ENCODE peak calls at places on chromosomes 11 and 22, in five cellular contexts. W, X, O, I and J are unnamed samples.

GRCh38 chr11:123532131-123532530 is 102.1 kb downstream of the GRAMD1B start:
- DNase-seq in W (no peak), X (no peak), O (no peak), I (no peak), J (no peak)

GRCh38 chr11:85844439-85845051 is 10.6 kb upstream of the CCDC83 start:
- DNase-seq in W (peak), X (peak), O (no peak), I (no peak), J (no peak)

GRCh38 chr11:79348976-79349682 is 91.7 kb downstream of the TENM4 start:
- DNase-seq in W (no peak), X (no peak), O (no peak), I (no peak), J (no peak)

GRCh38 chr22:39545310-39546063 is 12.9 kb upstream of the RPS19BP1 start:
- DNase-seq in W (no peak), X (no peak), O (no peak), I (no peak), J (no peak)

GRCh38 chr22:31945478-31945815 is 1.1 kb downstream of the YWHAH start:
- DNase-seq in W (no peak), X (no peak), O (no peak), I (no peak), J (no peak)

GRCh38 chr11:75346912-75347647 is 4.4 kb downstream of the ARRB1 start:
- DNase-seq in W (peak), X (peak), O (no peak), I (no peak), J (no peak)

GRCh38 chr11:3808846-3809623 is 675 bp downstream of the PGAP2 start:
- DNase-seq in W (peak), X (peak), O (no peak), I (peak), J (peak)

GRCh38 chr11:91115116-91115515 is 892.3 kb upstream of the CHORDC1 start:
- DNase-seq in W (no peak), X (no peak), O (no peak), I (no peak), J (no peak)

GRCh38 chr11:96161271-96162089 is 181.5 kb downstream of the MAML2 start:
- DNase-seq in W (peak), X (peak), O (no peak), I (no peak), J (no peak)

GRCh38 chr11:6418958-6419611 is at the start of gene APBB1:
- DNase-seq in W (peak), X (peak), O (no peak), I (peak), J (no peak)

GRCh38 chr22:38751422-38752346 is 4.1 kb downstream of the SUN2 start:
- DNase-seq in W (no peak), X (no peak), O (no peak), I (peak), J (peak)

GRCh38 chr11:69371731-69372588 is 78.0 kb downstream of the MYEOV start:
- DNase-seq in W (no peak), X (no peak), O (no peak), I (no peak), J (no peak)

GRCh38 chr11:37512156-37512780 is 914.2 kb upstream of the RAG2 start:
- DNase-seq in W (no peak), X (no peak), O (no peak), I (no peak), J (no peak)

GRCh38 chr11:105000167-105000566 is 22.8 kb downstream of the CASP5 start:
- DNase-seq in W (peak), X (no peak), O (no peak), I (no peak), J (no peak)

GRCh38 chr11:124586247-124586860 is 16.6 kb downstream of the OR8A1 start:
- DNase-seq in W (peak), X (peak), O (peak), I (peak), J (peak)

GRCh38 chr11:61742391-61742790 is 10.0 kb upstream of the MYRF start:
- DNase-seq in W (no peak), X (no peak), O (no peak), I (no peak), J (no peak)

GRCh38 chr22:44850946-44851345 is 98.6 kb downstream of the ARHGAP8 start:
- DNase-seq in W (no peak), X (no peak), O (no peak), I (no peak), J (no peak)

GRCh38 chr11:104594228-104594958 is 303.9 kb downstream of the CASP12 start:
- DNase-seq in W (no peak), X (peak), O (no peak), I (no peak), J (no peak)

GRCh38 chr22:43007519-43008102 is 7.3 kb downstream of the PACSIN2 start:
- DNase-seq in W (peak), X (peak), O (no peak), I (no peak), J (no peak)

GRCh38 chr11:102530558-102530957 is at the start of gene MMP7:
- DNase-seq in W (peak), X (peak), O (no peak), I (no peak), J (no peak)

GRCh38 chr11:26042113-26042512 is 289.8 kb upstream of the ANO3 start:
- DNase-seq in W (no peak), X (no peak), O (no peak), I (no peak), J (no peak)

GRCh38 chr22:43435851-43436535 is 24.2 kb downstream of the MPPED1 start:
- DNase-seq in W (no peak), X (no peak), O (no peak), I (peak), J (peak)

GRCh38 chr11:113615098-113615497 is 91.0 kb downstream of the TMPRSS5 start:
- DNase-seq in W (no peak), X (no peak), O (no peak), I (no peak), J (no peak)

GRCh38 chr11:33064033-33064825 is 24.9 kb downstream of the TCP11L1 start:
- DNase-seq in W (no peak), X (no peak), O (no peak), I (no peak), J (no peak)

GRCh38 chr11:20759541-20759940 is 90.2 kb downstream of the NELL1 start:
- DNase-seq in W (no peak), X (no peak), O (no peak), I (no peak), J (no peak)

GRCh38 chr11:116969694-116970093 is 128.5 kb downstream of the SIK3 start:
- DNase-seq in W (no peak), X (no peak), O (no peak), I (no peak), J (no peak)

GRCh38 chr11:66498508-66498907 is 11.9 kb upstream of the BBS1 start:
- DNase-seq in W (no peak), X (no peak), O (no peak), I (no peak), J (no peak)

GRCh38 chr11:45468265-45468856 is 182.2 kb upstream of the SYT13 start:
- DNase-seq in W (peak), X (peak), O (no peak), I (no peak), J (no peak)

GRCh38 chr11:57121996-57122395 is 59.8 kb upstream of the LRRC55 start:
- DNase-seq in W (no peak), X (no peak), O (no peak), I (no peak), J (peak)

GRCh38 chr11:16591157-16591556 is 147.3 kb upstream of the C11orf58 start:
- DNase-seq in W (no peak), X (no peak), O (no peak), I (no peak), J (no peak)

GRCh38 chr11:94303884-94304459 is 408 bp upstream of the IZUMO1R start:
- DNase-seq in W (no peak), X (no peak), O (no peak), I (no peak), J (no peak)

GRCh38 chr11:67639438-67639859 is at the start of gene TBX10:
- DNase-seq in W (no peak), X (no peak), O (no peak), I (no peak), J (no peak)

GRCh38 chr11:67640758-67641113 is 1.2 kb upstream of the TBX10 start:
- DNase-seq in W (no peak), X (no peak), O (no peak), I (no peak), J (no peak)

GRCh38 chr11:67641302-67642147 is 2.0 kb upstream of the TBX10 start:
- DNase-seq in W (no peak), X (no peak), O (no peak), I (no peak), J (no peak)

GRCh38 chr11:67638535-67639437 is 777 bp downstream of the TBX10 start:
- DNase-seq in W (no peak), X (no peak), O (no peak), I (no peak), J (no peak)

GRCh38 chr11:67640021-67640757 is 626 bp upstream of the TBX10 start:
- DNase-seq in W (peak), X (peak), O (no peak), I (no peak), J (no peak)
- TF ChIP-seq CTCF in W (peak), X (peak), O (peak), I (peak), J (no peak)

DNA sequence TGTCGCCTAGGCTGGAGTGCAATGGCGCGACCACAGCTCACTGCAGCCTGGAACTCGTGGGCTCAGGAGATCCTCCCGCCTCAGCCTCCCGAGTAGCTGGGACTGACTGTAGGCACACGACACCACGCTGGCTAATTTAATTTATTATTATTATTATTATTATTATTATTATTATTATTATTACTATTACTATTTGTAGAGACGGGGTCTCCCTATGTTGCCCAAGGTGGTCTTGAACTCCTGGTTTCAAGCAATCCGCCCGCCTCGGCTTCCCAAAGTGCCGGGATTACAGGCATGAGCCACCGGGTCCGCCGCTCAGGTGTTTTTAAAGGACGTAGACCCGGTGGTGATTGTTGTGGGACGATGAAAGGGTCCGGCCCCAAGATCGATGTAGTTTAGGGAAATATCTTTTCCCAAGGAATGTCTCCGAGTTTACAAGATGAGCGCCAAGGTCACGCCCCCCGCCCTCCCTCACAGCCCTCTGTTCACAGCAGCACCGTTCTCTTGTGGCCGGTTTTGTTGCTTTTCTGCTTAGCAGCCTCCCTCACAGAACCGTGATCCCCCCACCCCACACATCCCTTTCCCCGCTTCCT is 728 bp upstream of the POGLUT3 start:
- DNase-seq in W (no peak), X (no peak), O (no peak), I (no peak), J (no peak)
- H3K4me3 ChIP-seq in W (peak), X (peak), O (peak), I (peak), J (no peak)

DNA sequence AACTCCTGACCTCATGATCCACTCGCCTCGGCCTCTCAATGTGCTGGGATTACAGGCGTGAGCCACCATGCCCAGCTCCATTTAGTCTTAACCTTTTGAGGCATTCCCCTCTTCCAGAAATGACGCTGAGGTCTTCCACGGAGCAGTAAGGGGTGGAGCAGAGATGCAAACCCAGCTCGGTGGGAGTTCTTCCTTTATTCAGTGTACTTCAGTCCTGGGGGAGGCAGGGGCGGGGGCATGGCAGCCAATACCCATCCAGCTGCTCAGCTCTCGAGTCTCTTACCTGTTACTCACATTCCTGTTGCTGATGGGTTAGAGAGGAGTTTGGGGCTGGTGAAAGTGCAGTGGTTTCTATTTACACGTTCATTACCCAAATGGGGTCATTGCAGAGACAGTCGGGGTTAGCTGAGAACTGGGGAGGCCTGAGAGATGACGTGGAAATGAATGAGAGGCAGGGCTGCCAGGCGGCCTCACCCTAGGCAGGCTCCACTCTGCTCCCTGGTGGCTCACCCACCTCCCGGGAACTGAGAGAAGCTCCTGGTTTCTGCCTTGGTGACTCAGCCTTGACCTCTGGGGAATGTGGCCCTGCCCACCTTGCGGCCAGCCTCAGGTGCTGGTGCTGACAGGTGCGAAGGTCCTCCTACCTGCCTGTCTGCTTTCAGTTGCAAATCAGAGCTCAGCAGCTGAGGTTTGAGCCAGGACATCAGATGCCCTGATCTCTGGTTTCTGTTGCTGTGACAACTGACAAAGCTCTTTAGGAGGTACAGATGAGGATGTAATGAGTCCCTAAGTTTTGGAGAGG is 13.4 kb upstream of the ST14 start:
- DNase-seq in W (no peak), X (no peak), O (no peak), I (no peak), J (no peak)
- TF ChIP-seq CTCF in W (no peak), X (no peak), O (no peak), I (no peak), J (no peak)

GRCh38 chr11:47431356-47432083 is 5.3 kb upstream of the PSMC3 start:
- DNase-seq in W (no peak), X (no peak), O (no peak), I (no peak), J (no peak)

GRCh38 chr11:47430524-47430923 is 4.3 kb upstream of the PSMC3 start:
- DNase-seq in W (no peak), X (no peak), O (no peak), I (no peak), J (no peak)

GRCh38 chr11:47426062-47426956 is at the start of gene PSMC3:
- DNase-seq in W (peak), X (peak), O (peak), I (peak), J (peak)

GRCh38 chr11:47425611-47426010 is 628 bp downstream of the PSMC3 start:
- DNase-seq in W (no peak), X (no peak), O (no peak), I (no peak), J (no peak)
- H3K4me3 ChIP-seq in W (peak), X (peak), O (peak), I (peak), J (peak)

GRCh38 chr11:130902380-130902779 is 13.9 kb downstream of the SNX19 start:
- DNase-seq in W (no peak), X (no peak), O (no peak), I (no peak), J (no peak)

GRCh38 chr11:130905512-130905911 is 10.8 kb downstream of the SNX19 start:
- DNase-seq in W (no peak), X (no peak), O (no peak), I (no peak), J (no peak)

GRCh38 chr11:130906616-130907015 is 9.7 kb downstream of the SNX19 start:
- DNase-seq in W (no peak), X (no peak), O (no peak), I (no peak), J (no peak)

GRCh38 chr11:130907229-130907628 is 9.1 kb downstream of the SNX19 start:
- DNase-seq in W (no peak), X (no peak), O (no peak), I (no peak), J (no peak)

GRCh38 chr11:130904380-130904779 is 11.9 kb downstream of the SNX19 start:
- DNase-seq in W (no peak), X (no peak), O (no peak), I (no peak), J (no peak)
- TF ChIP-seq CTCF in W (peak), X (peak), O (peak), I (no peak), J (peak)

GRCh38 chr22:17086301-17086700 is 1.5 kb downstream of the IL17RA start:
- DNase-seq in W (no peak), X (no peak), O (no peak), I (no peak), J (no peak)

GRCh38 chr22:17084554-17085276 is at the start of gene IL17RA:
- DNase-seq in W (peak), X (peak), O (peak), I (peak), J (peak)

GRCh38 chr22:17085277-17086091 is 684 bp downstream of the IL17RA start:
- DNase-seq in W (no peak), X (no peak), O (no peak), I (no peak), J (no peak)

GRCh38 chr22:17087176-17088131 is 2.7 kb downstream of the IL17RA start:
- DNase-seq in W (peak), X (peak), O (peak), I (no peak), J (no peak)

GRCh38 chr22:17086750-17087149 is 1.9 kb downstream of the IL17RA start:
- DNase-seq in W (no peak), X (no peak), O (no peak), I (no peak), J (no peak)
- H3K4me3 ChIP-seq in W (peak), X (no peak), O (no peak), I (no peak), J (no peak)

GRCh38 chr11:133678211-133678610 is 145.9 kb upstream of the OPCML start:
- DNase-seq in W (no peak), X (no peak), O (no peak), I (no peak), J (no peak)

GRCh38 chr11:133679896-133680295 is 147.6 kb upstream of the OPCML start:
- DNase-seq in W (no peak), X (no peak), O (no peak), I (no peak), J (no peak)

DNA sequence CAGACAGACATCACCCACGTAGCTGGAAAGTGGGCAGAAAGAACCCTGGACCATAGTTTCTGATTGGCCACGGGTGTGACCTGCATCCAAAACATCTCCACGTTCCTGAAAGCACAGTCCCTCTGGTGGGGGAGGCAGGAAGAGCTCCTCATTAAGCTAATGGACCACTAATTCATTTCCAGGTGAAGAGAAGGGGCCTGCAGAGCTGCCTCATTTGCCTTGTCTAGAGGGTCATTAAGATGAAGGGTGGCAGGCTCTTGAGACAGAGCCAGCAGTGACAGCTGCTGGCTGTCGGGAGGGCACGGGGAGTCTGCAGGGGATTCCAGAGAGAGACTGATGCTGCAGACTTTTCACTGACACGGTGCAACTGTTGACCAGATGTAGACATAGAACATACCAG is 149.6 kb upstream of the OPCML start:
- DNase-seq in W (no peak), X (no peak), O (no peak), I (no peak), J (no peak)
- TF ChIP-seq CTCF in W (no peak), X (no peak), O (no peak), I (no peak), J (no peak)

DNA sequence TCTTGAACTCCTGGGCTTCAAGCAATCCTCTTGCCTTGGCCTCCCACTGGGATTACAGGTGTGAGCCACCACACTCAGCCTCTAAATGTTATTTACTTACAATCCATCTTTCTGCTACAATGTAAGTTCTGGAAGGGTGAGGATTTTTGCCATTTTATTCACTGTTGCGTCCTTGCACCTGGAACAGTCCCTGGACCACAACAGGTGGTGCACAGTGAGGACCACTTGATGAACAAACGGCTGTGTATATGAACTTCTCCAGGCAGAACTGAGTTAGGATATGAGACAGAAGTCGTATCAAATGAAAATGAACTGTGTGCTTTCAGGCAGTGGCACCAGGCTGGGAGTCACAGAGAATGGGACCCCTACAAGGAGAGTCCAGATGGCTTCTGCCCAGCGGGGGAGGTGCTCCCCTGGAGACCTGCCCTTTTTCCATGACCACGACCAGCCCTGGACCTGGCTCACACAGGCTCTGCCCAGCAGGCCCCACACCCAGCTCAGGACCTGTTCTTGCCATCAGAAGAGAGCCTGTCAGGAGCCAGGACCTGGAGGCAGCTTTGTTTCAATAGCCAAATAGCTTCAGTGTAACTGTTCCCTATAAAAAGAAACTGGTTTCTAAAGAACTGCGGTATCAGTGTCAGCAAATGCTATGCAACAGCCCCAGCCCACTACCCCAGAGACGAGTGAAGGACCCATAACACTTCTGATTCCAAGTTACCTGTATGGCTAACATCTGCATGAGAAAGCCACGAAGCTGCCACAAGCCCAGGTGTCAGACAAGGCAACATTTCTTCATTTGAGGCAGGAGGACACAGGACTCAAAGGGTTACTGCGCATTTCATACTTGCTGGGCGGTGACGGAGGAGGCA is 104.9 kb downstream of the MICAL3 start:
- DNase-seq in W (no peak), X (no peak), O (no peak), I (peak), J (no peak)
- H3K4me3 ChIP-seq in W (no peak), X (no peak), O (no peak), I (no peak), J (no peak)

GRCh38 chr11:2758751-2759150 is 59.0 kb upstream of the KCNQ1OT1 start:
- DNase-seq in W (no peak), X (no peak), O (no peak), I (no peak), J (no peak)

GRCh38 chr11:2762031-2762380 is 62.2 kb upstream of the KCNQ1OT1 start:
- DNase-seq in W (no peak), X (no peak), O (no peak), I (no peak), J (no peak)

GRCh38 chr11:2759228-2760195 is 59.7 kb upstream of the KCNQ1OT1 start:
- DNase-seq in W (no peak), X (no peak), O (no peak), I (no peak), J (no peak)

GRCh38 chr11:2761131-2762030 is 61.6 kb upstream of the KCNQ1OT1 start:
- DNase-seq in W (no peak), X (no peak), O (no peak), I (no peak), J (no peak)

GRCh38 chr11:2760196-2760871 is 60.5 kb upstream of the KCNQ1OT1 start:
- DNase-seq in W (no peak), X (no peak), O (no peak), I (no peak), J (no peak)
- TF ChIP-seq CTCF in W (no peak), X (no peak), O (no peak), I (no peak), J (no peak)